ENCODE peak calls at places on chromosomes 16 and 17, in four cellular contexts. C is IMR-90, R is SJSA1, J is stomach. F is an unnamed sample.

GRCh38 chr17:39018267-39019134 is 51.3 kb upstream of the FBXO47 start:
- DNase-seq in C (no peak), R (no peak), J (no peak), F (no peak)

GRCh38 chr16:87350681-87351319 is 32.8 kb downstream of the FBXO31 start:
- DNase-seq in C (peak; percentile 43), R (no peak), J (no peak), F (no peak)

GRCh38 chr17:6052926-6053325 is 17.3 kb upstream of the WSCD1 start:
- DNase-seq in C (no peak), R (no peak), J (no peak), F (no peak)

GRCh38 chr16:54080524-54081008 is 206.0 kb downstream of the IRX3 start:
- DNase-seq in C (peak; percentile 98), R (peak; percentile 52), J (peak; percentile 35), F (peak; percentile 28)

GRCh38 chr16:22235839-22236745 is 30.0 kb downstream of the EEF2K start:
- DNase-seq in C (no peak), R (no peak), J (no peak), F (no peak)

GRCh38 chr17:35299108-35299507 is 56.2 kb downstream of the SLFN5 start:
- DNase-seq in C (no peak), R (no peak), J (peak; percentile 82), F (peak; percentile 32)

GRCh38 chr16:87993901-87994300 is 42.7 kb downstream of the BANP start:
- DNase-seq in C (no peak), R (no peak), J (no peak), F (no peak)

GRCh38 chr16:49274936-49275730 is 6.5 kb downstream of the CBLN1 start:
- DNase-seq in C (no peak), R (no peak), J (no peak), F (no peak)

GRCh38 chr16:8863594-8864424 is 5.0 kb downstream of the CARHSP1 start:
- DNase-seq in C (no peak), R (no peak), J (peak; percentile 87), F (no peak)

GRCh38 chr16:87131061-87131995 is 185.9 kb downstream of the C16orf95 start:
- DNase-seq in C (no peak), R (no peak), J (no peak), F (no peak)

GRCh38 chr17:27339836-27340550 is 46.1 kb downstream of the WSB1 start:
- DNase-seq in C (no peak), R (no peak), J (no peak), F (peak; percentile 64)

GRCh38 chr17:47209499-47209898 is 351 bp downstream of the MYL4 start:
- DNase-seq in C (no peak), R (no peak), J (no peak), F (no peak)
- H3K27ac ChIP-seq in C (no peak overlapping the region), R (peak overlapping the region; percentile 52), J (no peak overlapping the region), F (no peak overlapping the region)

GRCh38 chr17:42060231-42060630 is 9.8 kb upstream of the C17orf113 start:
- DNase-seq in C (no peak), R (no peak), J (no peak), F (no peak)
- H3K4me3 ChIP-seq in C (no peak overlapping the region), R (no peak overlapping the region), J (no peak overlapping the region), F (no peak overlapping the region)

GRCh38 chr17:32861979-32862378 is 14.9 kb downstream of the MYO1D start:
- DNase-seq in C (no peak), R (no peak), J (no peak), F (no peak)
- H3K27ac ChIP-seq in C (no peak overlapping the region), R (no peak overlapping the region), J (no peak overlapping the region), F (no peak overlapping the region)

GRCh38 chr16:81185416-81185815 is 53.1 kb upstream of the BCO1 start:
- DNase-seq in C (no peak), R (no peak), J (no peak), F (no peak)

GRCh38 chr16:81175325-81175891 is 63.1 kb upstream of the BCO1 start:
- DNase-seq in C (peak; percentile 84), R (no peak), J (no peak), F (peak; percentile 19)

GRCh38 chr16:81181013-81181720 is 57.3 kb upstream of the BCO1 start:
- DNase-seq in C (peak; percentile 97), R (peak; percentile 97), J (peak; percentile 56), F (peak; percentile 83)

GRCh38 chr16:81179219-81179618 is 59.3 kb upstream of the BCO1 start:
- DNase-seq in C (no peak), R (no peak), J (no peak), F (no peak)

GRCh38 chr16:81180578-81180977 is 57.9 kb upstream of the BCO1 start:
- DNase-seq in C (no peak), R (no peak), J (no peak), F (no peak)
- H3K4me3 ChIP-seq in C (no peak overlapping the region), R (no peak overlapping the region), J (peak overlapping the region; percentile 1), F (no peak overlapping the region)

DNA sequence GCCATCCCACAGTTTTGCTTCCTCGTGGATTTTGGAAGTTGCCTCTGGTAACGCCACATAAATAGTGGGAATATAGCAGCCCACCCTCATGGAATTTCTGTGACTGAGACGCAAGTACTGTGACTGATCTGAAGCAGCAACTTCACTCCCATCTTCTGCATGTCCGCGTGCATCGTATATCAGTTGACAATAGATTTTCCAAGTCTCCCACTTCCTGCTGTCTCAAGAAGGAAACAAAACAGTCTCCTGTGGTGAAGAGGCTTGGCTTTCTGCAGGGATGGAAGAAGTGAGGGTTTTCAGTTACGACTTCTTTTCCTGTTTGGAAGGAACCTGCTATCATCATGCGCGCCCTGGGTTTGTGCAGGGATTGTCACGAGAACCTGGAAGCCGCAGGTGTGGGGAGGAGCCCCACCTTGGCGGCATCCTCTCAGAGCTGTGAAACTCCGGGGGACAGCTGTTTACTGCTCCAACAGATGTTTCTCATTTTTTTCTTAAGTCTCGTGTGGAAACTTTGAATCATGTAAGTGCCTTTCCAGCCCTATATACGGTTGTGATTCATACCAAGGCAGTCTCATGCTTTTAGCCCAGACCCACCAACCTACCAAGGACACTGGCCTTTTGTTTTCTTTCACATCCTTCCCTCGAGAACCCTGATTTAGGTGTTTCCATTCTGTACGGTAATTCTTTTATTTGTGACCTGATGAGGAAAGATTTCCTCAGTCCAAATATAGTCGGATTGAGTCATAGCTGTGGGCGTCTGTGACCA is 57.5 kb downstream of the WIPI1 start:
- DNase-seq in C (peak; percentile 57), R (peak; percentile 50), J (no peak), F (no peak)
- H3K27ac ChIP-seq in C (no peak overlapping the region), R (no peak overlapping the region), J (no peak overlapping the region), F (no peak overlapping the region)

GRCh38 chr16:89484923-89485679 is 5.3 kb downstream of the ANKRD11 start:
- DNase-seq in C (no peak), R (no peak), J (no peak), F (no peak)
- H3K4me3 ChIP-seq in C (no peak overlapping the region), R (no peak overlapping the region), J (no peak overlapping the region), F (no peak overlapping the region)

GRCh38 chr17:77086433-77087010 is 54.2 kb upstream of the SEC14L1 start:
- DNase-seq in C (peak; percentile 72), R (peak; percentile 94), J (peak; percentile 96), F (peak; percentile 25)

GRCh38 chr17:77088455-77089117 is 52.2 kb upstream of the SEC14L1 start:
- DNase-seq in C (peak; percentile 98), R (peak; percentile 99), J (peak; percentile 90), F (peak; percentile 84)

GRCh38 chr17:77085916-77086432 is 54.8 kb upstream of the SEC14L1 start:
- DNase-seq in C (no peak), R (no peak), J (no peak), F (no peak)

GRCh38 chr17:77089118-77089477 is 51.7 kb upstream of the SEC14L1 start:
- DNase-seq in C (no peak), R (no peak), J (peak; percentile 39), F (no peak)

DNA sequence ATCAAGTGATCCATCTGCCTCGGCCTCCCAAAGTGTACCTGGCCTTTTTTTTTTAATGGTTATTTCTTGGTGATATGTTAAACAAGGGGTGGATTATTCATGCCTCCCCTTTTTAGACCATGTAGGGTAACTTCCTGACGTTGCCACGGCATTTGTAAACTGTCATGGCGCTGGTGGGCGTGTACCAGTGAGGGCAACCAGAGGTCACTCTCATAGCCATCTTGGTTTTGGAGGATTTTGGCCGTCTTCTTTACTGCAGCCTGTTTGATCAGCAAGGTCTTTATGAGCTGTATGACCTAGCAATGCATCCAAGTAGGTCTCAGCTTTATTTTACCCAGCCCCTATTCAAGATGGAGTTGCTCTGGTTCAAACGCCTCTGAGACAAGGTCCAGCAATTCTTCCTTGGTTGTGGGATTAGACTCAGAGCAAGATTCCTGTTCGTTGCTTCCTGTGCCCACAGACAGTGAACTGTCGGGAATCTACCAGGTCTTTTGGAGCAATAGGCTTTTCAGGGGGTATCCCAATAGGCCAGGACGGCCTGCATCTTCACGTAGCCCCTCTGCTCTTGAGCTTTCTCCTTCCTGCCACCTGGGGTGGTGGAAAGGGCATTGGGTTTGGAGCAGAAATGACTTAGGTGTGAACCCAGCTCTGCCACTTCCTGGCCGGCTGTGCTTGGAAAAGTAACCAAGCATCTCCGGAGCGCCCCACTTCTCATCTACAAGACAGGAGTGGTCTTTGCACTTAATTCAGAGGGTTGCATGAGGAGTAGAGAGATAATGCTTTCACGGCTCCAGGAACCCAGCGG is 52.9 kb upstream of the SEC14L1 start:
- DNase-seq in C (no peak), R (no peak), J (no peak), F (no peak)
- H3K27ac ChIP-seq in C (peak overlapping the region; percentile 64), R (peak overlapping the region; percentile 83), J (peak overlapping the region; percentile 94), F (peak overlapping the region; percentile 90)